ENCODE peak calls at places on chromosomes 3 and 15, in four cellular contexts. One of them, this sample, is unnamed.

GRCh38 chr3:23740517-23741402 is 65.0 kb upstream of the UBE2E1 start:
- DNase-seq in pancreas: no peak
- DNase-seq in effector memory CD4-positive, alpha-beta T cell: no peak
- DNase-seq in mesendoderm: peak; percentile 69
- DNase-seq in this sample: no peak

GRCh38 chr15:81106560-81106959 is 27.5 kb upstream of the CFAP161 start:
- DNase-seq in mesendoderm: peak; percentile 65
- DNase-seq in effector memory CD4-positive, alpha-beta T cell: peak; percentile 6
- DNase-seq in pancreas: no peak
- DNase-seq in this sample: peak; percentile 55

GRCh38 chr3:140242818-140243276 is 307.9 kb downstream of the CLSTN2 start:
- DNase-seq in mesendoderm: no peak
- DNase-seq in effector memory CD4-positive, alpha-beta T cell: no peak
- DNase-seq in pancreas: peak; percentile 57
- DNase-seq in this sample: no peak

GRCh38 chr3:33578325-33579180 is 138.3 kb upstream of the UBP1 start:
- DNase-seq in mesendoderm: peak; percentile 33
- DNase-seq in effector memory CD4-positive, alpha-beta T cell: no peak
- DNase-seq in pancreas: no peak
- DNase-seq in this sample: no peak

GRCh38 chr3:16055606-16056209 is 118.8 kb upstream of the GALNT15 start:
- DNase-seq in pancreas: no peak
- DNase-seq in mesendoderm: no peak
- DNase-seq in effector memory CD4-positive, alpha-beta T cell: no peak
- DNase-seq in this sample: no peak

GRCh38 chr3:39533226-39533625 is 65.7 kb downstream of the MOBP start:
- DNase-seq in effector memory CD4-positive, alpha-beta T cell: no peak
- DNase-seq in pancreas: no peak
- DNase-seq in mesendoderm: no peak
- DNase-seq in this sample: no peak

GRCh38 chr3:190785047-190785446 is 77.4 kb downstream of the GMNC start:
- DNase-seq in pancreas: no peak
- DNase-seq in mesendoderm: no peak
- DNase-seq in effector memory CD4-positive, alpha-beta T cell: no peak
- DNase-seq in this sample: no peak

GRCh38 chr3:50405249-50405648 is 45.9 kb upstream of the TMEM115 start:
- DNase-seq in pancreas: no peak
- DNase-seq in effector memory CD4-positive, alpha-beta T cell: no peak
- DNase-seq in mesendoderm: peak; percentile 57
- DNase-seq in this sample: peak; percentile 47

GRCh38 chr15:64915518-64916227 is 4.0 kb downstream of the ANKDD1A start:
- DNase-seq in effector memory CD4-positive, alpha-beta T cell: no peak
- DNase-seq in pancreas: no peak
- DNase-seq in mesendoderm: peak; percentile 89
- DNase-seq in this sample: no peak

GRCh38 chr15:42084465-42085235 is 9.7 kb downstream of the PLA2G4D start:
- DNase-seq in mesendoderm: peak; percentile 85
- DNase-seq in effector memory CD4-positive, alpha-beta T cell: peak; percentile 27
- DNase-seq in pancreas: peak; percentile 90
- DNase-seq in this sample: peak; percentile 82

GRCh38 chr15:70058642-70059360 is 38.9 kb downstream of the TLE3 start:
- DNase-seq in pancreas: peak; percentile 59
- DNase-seq in effector memory CD4-positive, alpha-beta T cell: no peak
- DNase-seq in mesendoderm: no peak
- DNase-seq in this sample: no peak

GRCh38 chr3:138256022-138256421 is 68.9 kb downstream of the ARMC8 start:
- DNase-seq in mesendoderm: no peak
- DNase-seq in effector memory CD4-positive, alpha-beta T cell: no peak
- DNase-seq in pancreas: no peak
- DNase-seq in this sample: no peak

GRCh38 chr15:85571780-85572179 is 191.4 kb downstream of the AKAP13 start:
- DNase-seq in pancreas: no peak
- DNase-seq in effector memory CD4-positive, alpha-beta T cell: no peak
- DNase-seq in mesendoderm: peak; percentile 45
- DNase-seq in this sample: no peak

GRCh38 chr3:51937611-51938450 is 3.9 kb downstream of the RRP9 start:
- DNase-seq in effector memory CD4-positive, alpha-beta T cell: no peak
- DNase-seq in pancreas: peak; percentile 60
- DNase-seq in mesendoderm: no peak
- DNase-seq in this sample: no peak

This sample was measured in endothelial cell.